ENCODE peak calls at places on chromosomes 12 and 14, in nine cellular contexts. P is epithelial cell of esophagus, E is iPS DF 6.9, A is esophagus squamous epithelium, M is neuronal stem cell, R is psoas muscle, I is fibroblast of mammary gland, S is spleen, G is fibroblast of lung. B is an unnamed sample.

GRCh38 chr12:64679487-64679983 is 69.2 kb downstream of the RASSF3 start:
- DNase-seq in S (peak), A (peak), E (no peak), G (peak), R (peak), I (peak), M (no peak), P (peak), B (no peak)

GRCh38 chr12:65561798-65562382 is 262.4 kb upstream of the HMGA2 start:
- DNase-seq in E (no peak), G (peak), P (no peak), I (peak), R (no peak), M (no peak), S (no peak), A (no peak), B (no peak)

GRCh38 chr12:46332260-46332659 is 40.3 kb downstream of the SLC38A2 start:
- DNase-seq in A (no peak), R (no peak), G (peak), I (peak), P (peak), M (no peak), S (no peak), E (no peak), B (no peak)

GRCh38 chr12:116320839-116321238 is 43.3 kb upstream of the MED13L start:
- DNase-seq in I (peak), M (no peak), G (peak), A (no peak), E (no peak), R (no peak), P (peak), S (no peak), B (no peak)

GRCh38 chr12:62217466-62218194 is 42.6 kb upstream of the USP15 start:
- DNase-seq in P (no peak), A (no peak), M (no peak), R (no peak), G (no peak), S (no peak), E (no peak), I (no peak), B (no peak)

GRCh38 chr14:102086346-102086971 is 385 bp downstream of the HSP90AA1 start:
- DNase-seq in S (no peak), G (peak), M (no peak), E (no peak), R (peak), I (peak), A (no peak), P (peak), B (no peak)

GRCh38 chr12:21697829-21698630 is 40.4 kb upstream of the LDHB start:
- DNase-seq in R (no peak), I (peak), G (peak), P (peak), A (no peak), S (no peak), M (peak), E (no peak), B (no peak)

GRCh38 chr12:65039306-65039705 is 81.8 kb downstream of the WIF1 start:
- DNase-seq in P (no peak), A (no peak), S (no peak), R (no peak), I (no peak), E (no peak), M (no peak), G (no peak), B (peak)

GRCh38 chr12:93773122-93773871 is 96.1 kb downstream of the CRADD start:
- DNase-seq in I (peak), P (no peak), G (peak), E (no peak), R (no peak), A (no peak), M (no peak), S (no peak), B (no peak)

GRCh38 chr12:86724716-86725115 is 468.5 kb upstream of the MGAT4C start:
- DNase-seq in I (peak), S (no peak), R (no peak), E (no peak), G (peak), P (no peak), A (no peak), M (no peak), B (no peak)

GRCh38 chr12:6452908-6453630 is 1.2 kb downstream of the TAPBPL start:
- DNase-seq in E (no peak), M (no peak), A (no peak), S (peak), I (no peak), R (no peak), G (no peak), P (peak), B (no peak)

GRCh38 chr12:10633541-10633940 is 20.1 kb upstream of the MAGOHB start:
- DNase-seq in A (no peak), S (no peak), P (no peak), I (no peak), E (no peak), M (no peak), R (no peak), G (no peak), B (no peak)

GRCh38 chr12:124006582-124007170 is 33.7 kb downstream of the ZNF664 start:
- DNase-seq in P (no peak), R (no peak), M (no peak), A (no peak), E (no peak), I (no peak), G (no peak), S (no peak), B (no peak)

GRCh38 chr12:130872179-130873096 is 572 bp downstream of the RAN start:
- DNase-seq in S (peak), E (no peak), G (peak), R (peak), M (no peak), P (peak), A (no peak), I (no peak), B (peak)

GRCh38 chr12:124538194-124539082 is 29.0 kb downstream of the NCOR2 start:
- DNase-seq in M (no peak), E (no peak), S (peak), G (no peak), R (peak), P (no peak), A (no peak), I (no peak), B (no peak)

GRCh38 chr14:92475451-92476187 is 38.0 kb upstream of the RIN3 start:
- DNase-seq in S (peak), G (peak), P (peak), E (no peak), M (no peak), R (peak), I (peak), A (no peak), B (no peak)

GRCh38 chr12:55682087-55682796 is 25.5 kb downstream of the ITGA7 start:
- DNase-seq in A (no peak), E (no peak), I (no peak), G (no peak), M (no peak), S (no peak), R (no peak), P (no peak), B (no peak)

GRCh38 chr12:111220363-111220762 is 148.5 kb downstream of the PHETA1 start:
- DNase-seq in I (no peak), G (no peak), R (no peak), M (no peak), E (no peak), S (no peak), P (no peak), A (no peak), B (no peak)

GRCh38 chr12:116024769-116025168 is 252.7 kb downstream of the MED13L start:
- DNase-seq in E (no peak), P (no peak), S (no peak), I (no peak), G (no peak), R (no peak), M (no peak), A (no peak), B (no peak)

GRCh38 chr14:53921027-53921426 is 35.6 kb downstream of the BMP4 start:
- DNase-seq in E (no peak), R (no peak), M (no peak), S (no peak), I (no peak), G (no peak), A (no peak), P (peak), B (no peak)

GRCh38 chr12:51848843-51849735 is 571 bp upstream of the FIGNL2 start:
- DNase-seq in P (no peak), M (peak), E (no peak), I (no peak), R (no peak), A (no peak), G (no peak), S (no peak), B (peak)
- H3K4me3 ChIP-seq in P (no peak), M (peak), E (peak), I (no peak), R (peak), A (peak), G (no peak), S (peak), B (no peak)

GRCh38 chr14:100725587-100726387 is 905 bp upstream of the DLK1 start:
- DNase-seq in P (no peak), A (no peak), M (no peak), E (no peak), S (no peak), R (peak), G (no peak), I (no peak), B (no peak)

GRCh38 chr14:100728962-100729361 is 2.3 kb downstream of the DLK1 start:
- DNase-seq in I (no peak), R (peak), S (no peak), P (no peak), E (no peak), M (no peak), A (no peak), G (no peak), B (no peak)

GRCh38 chr14:100726812-100727564 is at the start of gene DLK1:
- DNase-seq in I (no peak), A (no peak), G (no peak), S (no peak), R (peak), M (no peak), P (no peak), E (no peak), B (no peak)

GRCh38 chr14:100726467-100726811 is 253 bp upstream of the DLK1 start:
- DNase-seq in R (peak), I (no peak), M (no peak), E (no peak), S (no peak), P (no peak), G (no peak), A (no peak), B (no peak)

DNA sequence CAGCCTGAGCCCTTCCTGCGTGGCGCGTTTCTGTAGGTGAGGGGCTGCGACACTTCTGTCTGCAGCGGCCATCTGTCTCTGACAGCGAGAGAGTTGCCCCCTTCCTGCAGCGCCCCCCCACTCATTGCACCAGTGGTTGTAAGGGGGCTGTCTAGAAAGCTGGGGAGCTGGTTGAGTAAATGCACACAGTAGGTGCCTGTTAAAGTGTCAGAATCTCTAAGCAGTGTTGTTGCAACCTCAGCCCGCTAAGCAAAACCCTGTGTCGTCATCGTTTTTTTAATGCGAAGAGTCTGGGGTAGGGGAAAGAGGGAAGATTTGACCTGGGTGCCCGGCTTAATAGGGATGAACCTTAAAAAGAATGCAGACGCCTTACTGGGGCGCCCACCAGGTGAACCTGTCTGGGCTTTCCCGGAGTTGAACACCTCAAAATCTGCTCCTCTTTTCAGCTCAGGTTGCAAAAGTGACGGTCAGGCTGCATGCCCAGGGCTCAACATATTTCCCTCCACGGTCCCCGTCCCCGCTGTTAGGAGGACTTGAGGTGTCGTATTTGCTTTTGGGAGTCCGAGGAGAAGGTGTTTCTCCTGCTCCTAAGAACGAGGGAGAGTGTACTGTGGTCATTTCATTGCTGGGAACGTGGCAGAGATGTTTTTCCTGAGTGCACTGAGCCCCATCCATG is 1.0 kb downstream of the DLK1 start:
- DNase-seq in G (no peak), A (no peak), S (no peak), M (no peak), E (no peak), I (no peak), R (peak), P (no peak), B (no peak)
- H3K4me3 ChIP-seq in G (no peak), A (no peak), S (no peak), M (no peak), E (no peak), I (no peak), R (no peak), P (no peak), B (no peak)

DNA sequence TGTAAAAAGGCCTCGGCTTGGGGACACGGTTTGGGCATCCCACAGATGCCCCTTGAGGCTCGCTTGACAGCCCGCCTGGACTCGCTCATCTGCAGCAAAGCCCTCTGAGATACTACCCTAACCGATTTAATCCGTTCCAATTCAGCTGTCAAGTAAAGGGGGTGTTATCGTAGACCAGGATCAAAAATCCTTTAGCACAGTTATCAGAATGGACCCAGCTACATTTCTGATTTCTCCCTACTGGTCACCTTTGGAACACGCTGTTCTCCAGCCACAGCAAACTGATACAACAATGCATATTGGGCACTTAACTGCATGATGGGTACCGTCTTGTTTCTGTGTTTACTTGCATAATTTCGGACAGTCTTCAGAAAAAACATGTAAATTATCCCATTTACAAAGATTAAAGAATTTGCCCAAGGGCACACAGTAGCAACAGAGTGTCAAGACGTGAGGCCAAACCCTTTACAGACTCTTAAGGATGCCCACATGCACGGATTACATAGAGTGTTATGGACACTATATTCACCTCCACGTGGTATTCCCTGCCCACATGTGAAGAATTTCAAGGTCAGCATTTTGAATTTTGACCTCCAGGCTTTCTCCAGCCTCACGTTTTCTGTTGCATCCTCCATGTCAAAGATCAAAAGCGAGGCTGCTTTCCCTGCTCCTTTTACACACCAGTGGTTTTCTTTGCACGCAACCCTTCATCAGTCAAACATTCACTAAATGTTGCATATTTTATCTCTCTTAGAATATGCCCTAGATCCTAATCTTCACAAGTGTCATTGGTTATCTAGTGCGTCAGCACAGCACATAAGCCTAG is 3.2 kb upstream of the DUSP6 start:
- DNase-seq in S (no peak), P (no peak), R (no peak), G (peak), E (no peak), M (no peak), A (no peak), I (no peak), B (no peak)
- H3K4me3 ChIP-seq in S (peak), P (no peak), R (peak), G (peak), E (no peak), M (peak), A (peak), I (no peak), B (no peak)

DNA sequence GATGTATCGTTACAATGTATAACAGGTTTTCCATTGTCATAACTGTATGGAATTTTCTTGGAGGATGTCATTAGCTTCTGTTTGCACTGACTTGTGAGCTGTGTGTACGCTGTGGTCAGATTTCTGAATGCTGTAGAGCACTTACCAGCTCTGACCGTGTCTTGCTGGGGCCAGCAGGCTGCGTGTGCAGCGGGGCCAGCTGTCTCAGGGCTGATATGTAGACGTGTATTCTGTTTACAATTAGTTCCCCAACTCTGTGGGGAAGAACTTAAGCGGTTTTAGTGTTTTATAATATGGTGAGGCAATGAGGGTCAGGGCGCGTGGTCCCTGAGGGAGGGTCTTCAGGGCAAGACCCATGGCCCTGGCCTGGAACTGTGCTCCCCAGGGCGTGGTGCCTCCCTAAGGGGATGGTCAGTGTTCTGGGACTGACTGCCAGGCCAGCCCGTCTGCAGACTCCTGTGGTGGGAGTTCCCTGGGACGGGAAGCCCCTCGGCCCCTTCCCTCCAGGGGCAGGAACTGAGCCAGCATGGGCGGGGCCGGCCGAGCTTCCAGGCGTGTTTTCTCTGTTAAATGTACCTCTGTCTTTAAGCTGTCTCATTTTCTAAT is 18.7 kb downstream of the XRCC3 start:
- DNase-seq in G (peak), P (no peak), A (no peak), I (peak), E (no peak), R (peak), M (no peak), S (peak), B (no peak)
- H3K4me3 ChIP-seq in G (no peak), P (no peak), A (no peak), I (no peak), E (no peak), R (no peak), M (no peak), S (no peak), B (no peak)

DNA sequence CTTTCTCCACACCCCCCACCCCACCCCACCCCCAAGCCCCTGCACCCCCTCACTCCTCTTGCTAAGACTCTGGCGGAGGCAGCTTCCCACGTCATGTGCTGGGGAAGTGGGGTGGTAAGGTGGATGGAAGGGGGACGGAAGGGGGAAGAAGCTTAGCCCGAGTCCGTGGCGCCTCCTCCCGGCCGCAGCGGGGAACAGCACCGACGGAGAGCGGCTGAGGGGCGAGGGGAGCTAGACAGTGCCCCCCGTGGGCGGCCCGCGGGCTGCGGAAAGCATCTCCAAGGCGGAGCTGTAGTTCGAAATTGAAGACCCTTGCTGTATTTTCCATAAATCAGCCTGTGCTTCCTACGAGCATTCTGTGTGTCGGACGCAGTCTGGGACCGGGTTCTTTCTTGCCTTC is 608 bp upstream of the GRIN2B start:
- DNase-seq in P (no peak), S (no peak), I (no peak), M (peak), A (no peak), G (no peak), R (no peak), E (peak), B (peak)
- H3K4me3 ChIP-seq in P (no peak), S (peak), I (no peak), M (peak), A (peak), G (no peak), R (peak), E (peak), B (peak)

GRCh38 chr14:61560323-61560722 is 135.0 kb upstream of the HIF1A start:
- DNase-seq in E (no peak), R (no peak), I (peak), A (no peak), P (no peak), G (peak), M (no peak), S (no peak), B (no peak)
- H3K4me3 ChIP-seq in E (no peak), R (no peak), I (no peak), A (no peak), P (no peak), G (no peak), M (no peak), S (no peak), B (no peak)

GRCh38 chr14:100568164-100568997 is 18.8 kb downstream of the BEGAIN start:
- DNase-seq in R (no peak), A (no peak), S (no peak), M (no peak), P (no peak), E (no peak), G (no peak), I (no peak), B (no peak)
- H3K4me3 ChIP-seq in R (peak), A (peak), S (peak), M (peak), P (no peak), E (peak), G (no peak), I (no peak), B (peak)

GRCh38 chr12:103915306-103915705 is 14.9 kb upstream of the HSP90B1 start:
- DNase-seq in R (no peak), I (no peak), G (peak), A (no peak), M (no peak), S (no peak), E (no peak), P (no peak), B (no peak)
- H3K4me3 ChIP-seq in R (no peak), I (no peak), G (no peak), A (no peak), M (no peak), S (no peak), E (no peak), P (no peak), B (no peak)

GRCh38 chr12:7970475-7971252 is 34.7 kb upstream of the SLC2A3 start:
- DNase-seq in P (peak), G (peak), M (peak), A (peak), E (peak), I (peak), S (peak), R (peak), B (peak)

GRCh38 chr12:7972734-7973488 is 36.9 kb upstream of the SLC2A3 start:
- DNase-seq in M (no peak), S (peak), I (no peak), E (no peak), G (no peak), P (no peak), A (no peak), R (no peak), B (no peak)
- H3K4me3 ChIP-seq in M (no peak), S (no peak), I (no peak), E (no peak), G (no peak), P (no peak), A (no peak), R (no peak), B (no peak)